ENCODE peak calls at places on chromosomes 7 and 10, in seven cellular contexts. One of them, this sample, is unnamed.

GRCh38 chr10:32000937-32001336 is 55.3 kb downstream of the KIF5B start:
- DNase-seq in HCT116: no peak
- DNase-seq in spleen: no peak
- DNase-seq in sigmoid colon: no peak
- DNase-seq in breast epithelium: no peak
- DNase-seq in K562: no peak
- DNase-seq in stomach: no peak
- DNase-seq in this sample: no peak

GRCh38 chr7:40230086-40230485 is 95.3 kb downstream of the SUGCT start:
- DNase-seq in HCT116: no peak
- DNase-seq in spleen: no peak
- DNase-seq in sigmoid colon: no peak
- DNase-seq in breast epithelium: no peak
- DNase-seq in K562: no peak
- DNase-seq in stomach: no peak
- DNase-seq in this sample: no peak

GRCh38 chr10:114265392-114266053 is 26.5 kb downstream of the VWA2 start:
- DNase-seq in HCT116: no peak
- DNase-seq in spleen: no peak
- DNase-seq in sigmoid colon: peak; percentile 72
- DNase-seq in breast epithelium: no peak
- DNase-seq in K562: no peak
- DNase-seq in stomach: no peak
- DNase-seq in this sample: no peak

GRCh38 chr10:48258083-48258482 is 16.4 kb downstream of the FRMPD2 start:
- DNase-seq in HCT116: no peak
- DNase-seq in spleen: no peak
- DNase-seq in sigmoid colon: no peak
- DNase-seq in breast epithelium: no peak
- DNase-seq in K562: no peak
- DNase-seq in stomach: no peak
- DNase-seq in this sample: no peak

GRCh38 chr10:24685958-24686540 is 37.6 kb downstream of the ARHGAP21 start:
- DNase-seq in HCT116: no peak
- DNase-seq in spleen: no peak
- DNase-seq in sigmoid colon: no peak
- DNase-seq in breast epithelium: no peak
- DNase-seq in K562: peak; percentile 29
- DNase-seq in stomach: no peak
- DNase-seq in this sample: no peak

GRCh38 chr10:33914746-33915145 is 580.3 kb upstream of the NRP1 start:
- DNase-seq in HCT116: no peak
- DNase-seq in spleen: no peak
- DNase-seq in sigmoid colon: no peak
- DNase-seq in breast epithelium: no peak
- DNase-seq in K562: no peak
- DNase-seq in stomach: no peak
- DNase-seq in this sample: no peak

GRCh38 chr10:115026041-115026779 is 67.0 kb upstream of the ATRNL1 start:
- DNase-seq in HCT116: no peak
- DNase-seq in spleen: no peak
- DNase-seq in sigmoid colon: no peak
- DNase-seq in breast epithelium: no peak
- DNase-seq in K562: peak; percentile 3
- DNase-seq in stomach: no peak
- DNase-seq in this sample: no peak

GRCh38 chr7:47901542-47901941 is 46.7 kb downstream of the PKD1L1 start:
- DNase-seq in HCT116: no peak
- DNase-seq in spleen: no peak
- DNase-seq in sigmoid colon: no peak
- DNase-seq in breast epithelium: no peak
- DNase-seq in K562: no peak
- DNase-seq in stomach: no peak
- DNase-seq in this sample: no peak

GRCh38 chr7:150377116-150377979 is 1.8 kb upstream of the ZNF775 start:
- DNase-seq in HCT116: no peak
- DNase-seq in spleen: no peak
- DNase-seq in sigmoid colon: no peak
- DNase-seq in breast epithelium: no peak
- DNase-seq in K562: no peak
- DNase-seq in stomach: no peak
- DNase-seq in this sample: peak; percentile 60

GRCh38 chr7:104032486-104032885 is 43.0 kb upstream of the RELN start:
- DNase-seq in HCT116: no peak
- DNase-seq in spleen: no peak
- DNase-seq in sigmoid colon: no peak
- DNase-seq in breast epithelium: no peak
- DNase-seq in K562: peak; percentile 62
- DNase-seq in stomach: no peak
- DNase-seq in this sample: no peak

GRCh38 chr7:158246960-158247673 is 340.5 kb downstream of the PTPRN2 start:
- DNase-seq in HCT116: no peak
- DNase-seq in spleen: peak; percentile 55
- DNase-seq in sigmoid colon: peak; percentile 30
- DNase-seq in breast epithelium: no peak
- DNase-seq in K562: no peak
- DNase-seq in stomach: peak; percentile 14
- DNase-seq in this sample: no peak

GRCh38 chr7:33849004-33849403 is 56.3 kb upstream of the BMPER start:
- DNase-seq in HCT116: no peak
- DNase-seq in spleen: no peak
- DNase-seq in sigmoid colon: no peak
- DNase-seq in breast epithelium: no peak
- DNase-seq in K562: no peak
- DNase-seq in stomach: no peak
- DNase-seq in this sample: no peak

GRCh38 chr10:70541738-70542564 is 60.6 kb downstream of the PRF1 start:
- DNase-seq in HCT116: no peak
- DNase-seq in spleen: no peak
- DNase-seq in sigmoid colon: no peak
- DNase-seq in breast epithelium: no peak
- DNase-seq in K562: peak; percentile 37
- DNase-seq in stomach: no peak
- DNase-seq in this sample: no peak

GRCh38 chr10:72426982-72427381 is 72.3 kb upstream of the DNAJB12 start:
- DNase-seq in HCT116: no peak
- DNase-seq in spleen: no peak
- DNase-seq in sigmoid colon: no peak
- DNase-seq in breast epithelium: no peak
- DNase-seq in K562: no peak
- DNase-seq in stomach: no peak
- DNase-seq in this sample: no peak

GRCh38 chr7:20642171-20642570 is 26.7 kb downstream of the ABCB5 start:
- DNase-seq in HCT116: no peak
- DNase-seq in spleen: no peak
- DNase-seq in sigmoid colon: no peak
- DNase-seq in breast epithelium: no peak
- DNase-seq in K562: no peak
- DNase-seq in stomach: no peak
- DNase-seq in this sample: no peak

GRCh38 chr7:6167587-6168154 is 104.8 kb downstream of the CYTH3 start:
- DNase-seq in HCT116: no peak
- DNase-seq in spleen: no peak
- DNase-seq in sigmoid colon: no peak
- DNase-seq in breast epithelium: no peak
- DNase-seq in K562: no peak
- DNase-seq in stomach: no peak
- DNase-seq in this sample: no peak

GRCh38 chr7:35839860-35840854 is 39.3 kb downstream of the SEPTIN7 start:
- DNase-seq in HCT116: peak; percentile 1
- DNase-seq in spleen: no peak
- DNase-seq in sigmoid colon: no peak
- DNase-seq in breast epithelium: no peak
- DNase-seq in K562: no peak
- DNase-seq in stomach: no peak
- DNase-seq in this sample: no peak

GRCh38 chr10:88931548-88931947 is 21.0 kb downstream of the ACTA2 start:
- DNase-seq in HCT116: no peak
- DNase-seq in spleen: no peak
- DNase-seq in sigmoid colon: no peak
- DNase-seq in breast epithelium: no peak
- DNase-seq in K562: no peak
- DNase-seq in stomach: no peak
- DNase-seq in this sample: no peak

GRCh38 chr10:88938039-88938438 is 14.5 kb downstream of the ACTA2 start:
- DNase-seq in HCT116: no peak
- DNase-seq in spleen: no peak
- DNase-seq in sigmoid colon: no peak
- DNase-seq in breast epithelium: no peak
- DNase-seq in K562: no peak
- DNase-seq in stomach: no peak
- DNase-seq in this sample: no peak

GRCh38 chr10:88933584-88933983 is 19.0 kb downstream of the ACTA2 start:
- DNase-seq in HCT116: no peak
- DNase-seq in spleen: no peak
- DNase-seq in sigmoid colon: no peak
- DNase-seq in breast epithelium: no peak
- DNase-seq in K562: no peak
- DNase-seq in stomach: no peak
- DNase-seq in this sample: no peak

GRCh38 chr10:88932539-88933256 is 19.9 kb downstream of the ACTA2 start:
- DNase-seq in HCT116: peak; percentile 46
- DNase-seq in spleen: no peak
- DNase-seq in sigmoid colon: peak; percentile 83
- DNase-seq in breast epithelium: peak; percentile 82
- DNase-seq in K562: peak; percentile 33
- DNase-seq in stomach: peak; percentile 32
- DNase-seq in this sample: peak; percentile 38

GRCh38 chr10:88934900-88935672 is 17.5 kb downstream of the ACTA2 start:
- DNase-seq in HCT116: peak; percentile 77
- DNase-seq in spleen: peak; percentile 78
- DNase-seq in sigmoid colon: peak; percentile 94
- DNase-seq in breast epithelium: peak; percentile 84
- DNase-seq in K562: peak; percentile 62
- DNase-seq in stomach: peak; percentile 83
- DNase-seq in this sample: peak; percentile 84
- TF ChIP-seq POLR2AphosphoS5 in HCT116: no peak
- TF ChIP-seq POLR2AphosphoS5 in spleen: no peak
- TF ChIP-seq POLR2AphosphoS5 in sigmoid colon: peak; percentile 63
- TF ChIP-seq POLR2AphosphoS5 in breast epithelium: peak; percentile 2
- TF ChIP-seq POLR2AphosphoS5 in K562: no peak
- TF ChIP-seq POLR2AphosphoS5 in stomach: peak; percentile 46
- TF ChIP-seq POLR2AphosphoS5 in this sample: no peak

DNA sequence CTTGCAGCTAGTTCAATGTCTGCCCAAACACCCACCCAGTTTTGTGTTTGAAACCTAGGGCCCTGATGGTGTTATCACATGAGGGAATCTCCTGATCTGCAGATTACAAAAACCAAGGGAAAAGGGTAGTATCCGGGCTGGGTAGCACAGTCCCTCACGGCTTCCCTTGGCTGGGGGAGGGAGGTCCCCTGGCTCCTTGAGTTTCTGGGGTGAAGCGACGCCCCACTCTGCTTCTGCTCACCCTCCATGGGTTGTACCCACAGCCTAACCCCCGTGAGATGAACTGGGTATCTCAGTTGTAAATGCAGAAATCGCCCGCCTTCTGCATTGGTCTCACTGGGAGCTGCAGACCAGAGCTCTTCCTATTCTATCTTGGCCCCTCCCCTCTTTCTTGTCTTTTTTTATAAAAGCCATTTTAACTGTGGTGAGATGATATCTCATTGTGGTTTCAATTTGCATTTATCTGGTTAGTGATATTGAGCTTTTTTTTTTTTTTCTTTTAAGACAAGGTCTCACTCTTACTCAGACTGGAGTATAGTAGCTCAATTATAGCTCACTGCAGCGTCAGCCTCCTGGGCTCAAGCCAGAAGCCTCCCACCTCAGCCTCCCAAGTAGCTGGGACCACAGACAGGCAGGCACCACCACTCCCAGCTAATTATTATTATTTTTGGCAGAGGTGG is 87.8 kb downstream of the ABCC2 start:
- DNase-seq in HCT116: no peak
- DNase-seq in spleen: no peak
- DNase-seq in sigmoid colon: no peak
- DNase-seq in breast epithelium: no peak
- DNase-seq in K562: no peak
- DNase-seq in stomach: no peak
- DNase-seq in this sample: no peak
- TF ChIP-seq POLR2A in HCT116: no peak
- TF ChIP-seq POLR2A in spleen: no peak
- TF ChIP-seq POLR2A in sigmoid colon: no peak
- TF ChIP-seq POLR2A in breast epithelium: no peak
- TF ChIP-seq POLR2A in K562: no peak
- TF ChIP-seq POLR2A in stomach: no peak
- TF ChIP-seq POLR2A in this sample: no peak

DNA sequence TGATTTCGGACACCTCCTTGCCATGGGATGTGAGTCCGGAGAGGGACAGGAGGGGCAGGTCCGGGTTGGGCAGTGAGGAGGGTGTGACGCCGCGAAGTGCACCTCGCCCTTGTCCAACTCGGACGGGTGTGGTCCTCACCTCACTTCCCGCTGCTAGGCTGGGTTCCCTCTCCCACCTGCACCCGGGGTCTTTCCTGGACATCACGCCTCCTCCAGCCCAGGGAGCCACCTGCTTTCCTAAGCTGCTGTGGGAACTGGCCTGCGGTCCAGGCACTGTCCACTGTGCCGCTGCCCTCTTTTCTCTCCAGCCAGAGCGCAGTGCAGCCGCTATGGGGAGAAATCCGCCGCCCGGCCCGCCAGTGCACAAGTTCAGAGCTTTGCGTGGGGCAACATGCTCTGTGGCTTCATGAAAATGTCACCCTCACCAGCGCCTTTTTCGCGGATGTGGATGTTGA is 45.0 kb upstream of the ZNF716 start:
- DNase-seq in HCT116: no peak
- DNase-seq in spleen: peak; percentile 64
- DNase-seq in sigmoid colon: no peak
- DNase-seq in breast epithelium: no peak
- DNase-seq in K562: no peak
- DNase-seq in stomach: no peak
- DNase-seq in this sample: no peak
- H3K9me3 ChIP-seq in HCT116: peaks cover 7% of the 10 kb centered on the region
- H3K9me3 ChIP-seq in spleen: peaks cover 4% of the 10 kb centered on the region
- H3K9me3 ChIP-seq in sigmoid colon: no peaks in the 10 kb centered on the region
- H3K9me3 ChIP-seq in breast epithelium: peaks cover 19% of the 10 kb centered on the region
- H3K9me3 ChIP-seq in K562: no peaks in the 10 kb centered on the region
- H3K9me3 ChIP-seq in stomach: peaks cover 65% of the 10 kb centered on the region
- H3K9me3 ChIP-seq in this sample: peaks cover 6% of the 10 kb centered on the region

GRCh38 chr10:80526218-80526617 is 11.5 kb upstream of the SH2D4B start:
- DNase-seq in HCT116: no peak
- DNase-seq in spleen: no peak
- DNase-seq in sigmoid colon: no peak
- DNase-seq in breast epithelium: no peak
- DNase-seq in K562: no peak
- DNase-seq in stomach: no peak
- DNase-seq in this sample: no peak

GRCh38 chr10:80523776-80524175 is 13.9 kb upstream of the SH2D4B start:
- DNase-seq in HCT116: no peak
- DNase-seq in spleen: no peak
- DNase-seq in sigmoid colon: no peak
- DNase-seq in breast epithelium: no peak
- DNase-seq in K562: no peak
- DNase-seq in stomach: no peak
- DNase-seq in this sample: no peak

GRCh38 chr10:80526742-80527141 is 11.0 kb upstream of the SH2D4B start:
- DNase-seq in HCT116: no peak
- DNase-seq in spleen: no peak
- DNase-seq in sigmoid colon: no peak
- DNase-seq in breast epithelium: no peak
- DNase-seq in K562: no peak
- DNase-seq in stomach: no peak
- DNase-seq in this sample: no peak

GRCh38 chr10:80522756-80523363 is 14.8 kb upstream of the SH2D4B start:
- DNase-seq in HCT116: no peak
- DNase-seq in spleen: no peak
- DNase-seq in sigmoid colon: no peak
- DNase-seq in breast epithelium: no peak
- DNase-seq in K562: no peak
- DNase-seq in stomach: no peak
- DNase-seq in this sample: no peak

GRCh38 chr10:80524190-80524589 is 13.5 kb upstream of the SH2D4B start:
- DNase-seq in HCT116: no peak
- DNase-seq in spleen: no peak
- DNase-seq in sigmoid colon: no peak
- DNase-seq in breast epithelium: no peak
- DNase-seq in K562: no peak
- DNase-seq in stomach: no peak
- DNase-seq in this sample: no peak
- TF ChIP-seq POLR2AphosphoS5 in HCT116: no peak
- TF ChIP-seq POLR2AphosphoS5 in spleen: peak; percentile 56
- TF ChIP-seq POLR2AphosphoS5 in sigmoid colon: no peak
- TF ChIP-seq POLR2AphosphoS5 in breast epithelium: no peak
- TF ChIP-seq POLR2AphosphoS5 in K562: no peak
- TF ChIP-seq POLR2AphosphoS5 in stomach: no peak
- TF ChIP-seq POLR2AphosphoS5 in this sample: no peak